ENCODE peak calls at places on chromosomes 4 and X, in seven cellular contexts. Y is mammary epithelial cell; R is effector memory CD4-positive, alpha-beta T cell; A is body of pancreas; U is psoas muscle; X is breast epithelium; C is CD8-positive, alpha-beta memory T cell. O is an unnamed sample.

GRCh38 chrX:43559643-43560042 is 96.5 kb upstream of the MAOA start:
- DNase-seq in Y (peak; percentile 30), R (no peak), A (peak; percentile 52), U (peak; percentile 12), X (peak; percentile 33), C (peak; percentile 16), O (peak; percentile 1)

GRCh38 chr4:32858971-32859370 is 2138.8 kb downstream of the PCDH7 start:
- DNase-seq in Y (peak; percentile 35), R (no peak), A (no peak), U (no peak), X (no peak), C (no peak), O (no peak)

GRCh38 chrX:114038358-114038757 is 545.5 kb upstream of the HTR2C start:
- DNase-seq in Y (no peak), R (no peak), A (no peak), U (no peak), X (no peak), C (no peak), O (no peak)

GRCh38 chrX:40132751-40133150 is 35.0 kb upstream of the BCOR start:
- DNase-seq in Y (peak; percentile 76), R (no peak), A (peak; percentile 81), U (peak; percentile 73), X (no peak), C (no peak), O (no peak)

GRCh38 chr4:172851534-172851933 is 317.1 kb upstream of the GALNT7 start:
- DNase-seq in Y (peak; percentile 62), R (no peak), A (no peak), U (no peak), X (no peak), C (no peak), O (no peak)

GRCh38 chrX:8879750-8880149 is 78.6 kb upstream of the FAM9A start:
- DNase-seq in Y (peak; percentile 4), R (no peak), A (peak; percentile 4), U (no peak), X (no peak), C (no peak), O (peak; percentile 34)

GRCh38 chr4:187767158-187767557 is 228.4 kb upstream of the ZFP42 start:
- DNase-seq in Y (no peak), R (no peak), A (no peak), U (no peak), X (no peak), C (no peak), O (no peak)

GRCh38 chr4:65661469-65661868 is 8.8 kb downstream of the EPHA5 start:
- DNase-seq in Y (no peak), R (no peak), A (peak; percentile 13), U (no peak), X (no peak), C (no peak), O (no peak)

GRCh38 chr4:105306158-105306781 is 159.6 kb downstream of the TET2 start:
- DNase-seq in Y (peak; percentile 53), R (peak; percentile 0), A (no peak), U (no peak), X (no peak), C (peak; percentile 4), O (peak; percentile 33)

GRCh38 chrX:129000018-129000417 is 523.3 kb downstream of the SMARCA1 start:
- DNase-seq in Y (no peak), R (no peak), A (no peak), U (no peak), X (no peak), C (no peak), O (no peak)

GRCh38 chr4:21628916-21629315 is 319.7 kb downstream of the KCNIP4 start:
- DNase-seq in Y (no peak), R (no peak), A (no peak), U (no peak), X (no peak), C (no peak), O (no peak)

GRCh38 chr4:11765849-11766453 is 337.3 kb upstream of the HS3ST1 start:
- DNase-seq in Y (peak; percentile 41), R (no peak), A (peak; percentile 8), U (no peak), X (no peak), C (no peak), O (no peak)

GRCh38 chr4:156378053-156378665 is 424.5 kb upstream of the CTSO start:
- DNase-seq in Y (peak; percentile 53), R (no peak), A (peak; percentile 16), U (no peak), X (no peak), C (no peak), O (no peak)

GRCh38 chrX:133991814-133992213 is 6.4 kb upstream of the GPC3 start:
- DNase-seq in Y (no peak), R (no peak), A (no peak), U (no peak), X (no peak), C (no peak), O (no peak)

GRCh38 chrX:44036336-44036735 is 63.1 kb upstream of the NDP start:
- DNase-seq in Y (peak; percentile 30), R (no peak), A (no peak), U (no peak), X (no peak), C (no peak), O (no peak)

GRCh38 chr4:126850286-126850685 is 782.5 kb upstream of the INTU start:
- DNase-seq in Y (peak; percentile 97), R (no peak), A (no peak), U (no peak), X (no peak), C (no peak), O (no peak)

GRCh38 chrX:81615979-81616378 is 414.1 kb downstream of the SH3BGRL start:
- DNase-seq in Y (no peak), R (no peak), A (no peak), U (no peak), X (no peak), C (no peak), O (no peak)

GRCh38 chr4:1542516-1543320 is 136.5 kb upstream of the NKX1-1 start:
- DNase-seq in Y (no peak), R (no peak), A (no peak), U (peak; percentile 9), X (no peak), C (no peak), O (no peak)

GRCh38 chrX:3094261-3094660 is 53.0 kb downstream of the ARSF start:
- DNase-seq in Y (peak; percentile 20), R (no peak), A (no peak), U (no peak), X (no peak), C (no peak), O (no peak)

GRCh38 chrX:51803833-51804232 is 60.6 kb downstream of the GSPT2 start:
- DNase-seq in Y (no peak), R (no peak), A (no peak), U (no peak), X (no peak), C (no peak), O (no peak)

GRCh38 chrX:142977128-142977914 is 48.4 kb upstream of the SPANXN4 start:
- DNase-seq in Y (no peak), R (no peak), A (no peak), U (no peak), X (no peak), C (no peak), O (no peak)

GRCh38 chr4:18454349-18454748 is 432.8 kb upstream of the LCORL start:
- DNase-seq in Y (no peak), R (no peak), A (no peak), U (no peak), X (no peak), C (no peak), O (no peak)
- H3K9me3 ChIP-seq in Y (peaks cover 6% of the 10 kb centered on the region), R (no peaks in the 10 kb centered on the region), A (no peaks in the 10 kb centered on the region), U (no peaks in the 10 kb centered on the region), X (no peaks in the 10 kb centered on the region), C (no peaks in the 10 kb centered on the region), O (no peaks in the 10 kb centered on the region)

GRCh38 chrX:154363706-154364439 is 10.6 kb downstream of the FLNA start:
- DNase-seq in Y (no peak), R (no peak), A (no peak), U (no peak), X (no peak), C (no peak), O (no peak)
- H3K9me3 ChIP-seq in Y (no peaks in the 10 kb centered on the region), R (no peaks in the 10 kb centered on the region), A (no peaks in the 10 kb centered on the region), U (no peaks in the 10 kb centered on the region), X (no peaks in the 10 kb centered on the region), C (no peaks in the 10 kb centered on the region), O (no peaks in the 10 kb centered on the region)

GRCh38 chr4:114561590-114561989 is 37.0 kb upstream of the UGT8 start:
- DNase-seq in Y (no peak), R (no peak), A (peak; percentile 3), U (no peak), X (no peak), C (no peak), O (no peak)
- H3K9me3 ChIP-seq in Y (peaks cover 7% of the 10 kb centered on the region), R (no peaks in the 10 kb centered on the region), A (no peaks in the 10 kb centered on the region), U (no peaks in the 10 kb centered on the region), X (no peaks in the 10 kb centered on the region), C (peaks cover 5% of the 10 kb centered on the region), O (peaks cover 7% of the 10 kb centered on the region)

GRCh38 chrX:71609095-71609750 is 9.1 kb downstream of the CXCR3 start:
- DNase-seq in Y (no peak), R (no peak), A (no peak), U (no peak), X (no peak), C (no peak), O (no peak)
- H3K9me3 ChIP-seq in Y (peaks cover 2% of the 10 kb centered on the region), R (no peaks in the 10 kb centered on the region), A (no peaks in the 10 kb centered on the region), U (no peaks in the 10 kb centered on the region), X (no peaks in the 10 kb centered on the region), C (no peaks in the 10 kb centered on the region), O (no peaks in the 10 kb centered on the region)

GRCh38 chr4:87071401-87071800 is 136.6 kb downstream of the AFF1 start:
- DNase-seq in Y (no peak), R (no peak), A (peak; percentile 59), U (no peak), X (no peak), C (no peak), O (no peak)
- H3K9me3 ChIP-seq in Y (no peaks in the 10 kb centered on the region), R (no peaks in the 10 kb centered on the region), A (no peaks in the 10 kb centered on the region), U (no peaks in the 10 kb centered on the region), X (no peaks in the 10 kb centered on the region), C (no peaks in the 10 kb centered on the region), O (no peaks in the 10 kb centered on the region)

GRCh38 chr4:124803026-124803425 is 90.5 kb upstream of the ANKRD50 start:
- DNase-seq in Y (no peak), R (no peak), A (no peak), U (no peak), X (no peak), C (no peak), O (no peak)

GRCh38 chr4:124803641-124804040 is 91.1 kb upstream of the ANKRD50 start:
- DNase-seq in Y (peak; percentile 78), R (no peak), A (no peak), U (no peak), X (no peak), C (no peak), O (no peak)

GRCh38 chr4:124804584-124804983 is 92.1 kb upstream of the ANKRD50 start:
- DNase-seq in Y (peak; percentile 19), R (no peak), A (no peak), U (no peak), X (no peak), C (no peak), O (no peak)

GRCh38 chr4:124806403-124806802 is 93.9 kb upstream of the ANKRD50 start:
- DNase-seq in Y (peak; percentile 46), R (no peak), A (no peak), U (no peak), X (no peak), C (no peak), O (no peak)

GRCh38 chr4:124804041-124804440 is 91.5 kb upstream of the ANKRD50 start:
- DNase-seq in Y (no peak), R (no peak), A (no peak), U (no peak), X (no peak), C (no peak), O (no peak)
- H3K9me3 ChIP-seq in Y (no peaks in the 10 kb centered on the region), R (no peaks in the 10 kb centered on the region), A (no peaks in the 10 kb centered on the region), U (no peaks in the 10 kb centered on the region), X (no peaks in the 10 kb centered on the region), C (no peaks in the 10 kb centered on the region), O (peaks cover 2% of the 10 kb centered on the region)

O was measured in CD4-positive, CD25-positive, alpha-beta regulatory T cell.